ENCODE peak calls at places on chromosomes 6 and 20, in nine cellular contexts. One of them, this sample, is unnamed.
A peak's percentile ranks its signal among the peaks of the same experiment; 100 is the strongest.

GRCh38 chr20:60354181-60354580 is 396.0 kb downstream of the CDH26 start:
- ATAC-seq in naive thymus-derived CD4-positive, alpha-beta T cell: no peak
- ATAC-seq in left lung: no peak
- ATAC-seq in body of pancreas: no peak
- ATAC-seq in RWPE2: no peak
- ATAC-seq in upper lobe of right lung: peak; percentile 38
- ATAC-seq in psoas muscle: no peak
- ATAC-seq in lung: no peak
- ATAC-seq in PC-3: no peak
- ATAC-seq in this sample: no peak

GRCh38 chr6:168536665-168537249 is 95.8 kb downstream of the SMOC2 start:
- ATAC-seq in lung: no peak
- ATAC-seq in naive thymus-derived CD4-positive, alpha-beta T cell: peak; percentile 31
- ATAC-seq in RWPE2: no peak
- ATAC-seq in upper lobe of right lung: no peak
- ATAC-seq in psoas muscle: no peak
- ATAC-seq in body of pancreas: no peak
- ATAC-seq in PC-3: no peak
- ATAC-seq in left lung: no peak
- ATAC-seq in this sample: peak; percentile 22

GRCh38 chr20:49851234-49851755 is 38.7 kb downstream of the SLC9A8 start:
- ATAC-seq in left lung: peak; percentile 51
- ATAC-seq in lung: no peak
- ATAC-seq in upper lobe of right lung: peak; percentile 77
- ATAC-seq in psoas muscle: peak; percentile 68
- ATAC-seq in body of pancreas: no peak
- ATAC-seq in PC-3: no peak
- ATAC-seq in naive thymus-derived CD4-positive, alpha-beta T cell: no peak
- ATAC-seq in RWPE2: no peak
- ATAC-seq in this sample: no peak

GRCh38 chr6:17877890-17878440 is 109.5 kb downstream of the KIF13A start:
- ATAC-seq in lung: no peak
- ATAC-seq in PC-3: no peak
- ATAC-seq in psoas muscle: no peak
- ATAC-seq in naive thymus-derived CD4-positive, alpha-beta T cell: no peak
- ATAC-seq in left lung: no peak
- ATAC-seq in RWPE2: peak; percentile 59
- ATAC-seq in body of pancreas: no peak
- ATAC-seq in upper lobe of right lung: no peak
- ATAC-seq in this sample: no peak

GRCh38 chr6:128098000-128098581 is 197.2 kb upstream of the THEMIS start:
- ATAC-seq in PC-3: no peak
- ATAC-seq in RWPE2: peak; percentile 31
- ATAC-seq in body of pancreas: no peak
- ATAC-seq in psoas muscle: no peak
- ATAC-seq in naive thymus-derived CD4-positive, alpha-beta T cell: no peak
- ATAC-seq in left lung: no peak
- ATAC-seq in upper lobe of right lung: no peak
- ATAC-seq in lung: no peak
- ATAC-seq in this sample: no peak

GRCh38 chr6:13413466-13413862 is 73.9 kb downstream of the GFOD1 start:
- ATAC-seq in body of pancreas: peak; percentile 87
- ATAC-seq in lung: no peak
- ATAC-seq in psoas muscle: peak; percentile 60
- ATAC-seq in left lung: peak; percentile 49
- ATAC-seq in PC-3: no peak
- ATAC-seq in naive thymus-derived CD4-positive, alpha-beta T cell: no peak
- ATAC-seq in RWPE2: peak; percentile 41
- ATAC-seq in upper lobe of right lung: peak; percentile 61
- ATAC-seq in this sample: peak; percentile 70

GRCh38 chr20:62824476-62825287 is 7.8 kb downstream of the COL9A3 start:
- ATAC-seq in lung: peak; percentile 32
- ATAC-seq in psoas muscle: no peak
- ATAC-seq in naive thymus-derived CD4-positive, alpha-beta T cell: peak; percentile 68
- ATAC-seq in RWPE2: no peak
- ATAC-seq in body of pancreas: peak; percentile 67
- ATAC-seq in PC-3: peak; percentile 65
- ATAC-seq in upper lobe of right lung: peak; percentile 31
- ATAC-seq in left lung: peak; percentile 76
- ATAC-seq in this sample: peak; percentile 84

GRCh38 chr20:43787937-43788336 is 61.1 kb upstream of the GTSF1L start:
- ATAC-seq in PC-3: no peak
- ATAC-seq in body of pancreas: no peak
- ATAC-seq in RWPE2: no peak
- ATAC-seq in psoas muscle: no peak
- ATAC-seq in lung: no peak
- ATAC-seq in upper lobe of right lung: no peak
- ATAC-seq in left lung: no peak
- ATAC-seq in naive thymus-derived CD4-positive, alpha-beta T cell: no peak
- ATAC-seq in this sample: no peak

GRCh38 chr6:38572186-38572813 is 67.4 kb downstream of the BTBD9 start:
- ATAC-seq in body of pancreas: no peak
- ATAC-seq in upper lobe of right lung: peak; percentile 12
- ATAC-seq in lung: no peak
- ATAC-seq in RWPE2: no peak
- ATAC-seq in left lung: peak; percentile 10
- ATAC-seq in naive thymus-derived CD4-positive, alpha-beta T cell: peak; percentile 94
- ATAC-seq in PC-3: no peak
- ATAC-seq in psoas muscle: no peak
- ATAC-seq in this sample: no peak

GRCh38 chr20:62686869-62687830 is 21.5 kb upstream of the NTSR1 start:
- ATAC-seq in RWPE2: peak; percentile 19
- ATAC-seq in left lung: no peak
- ATAC-seq in body of pancreas: no peak
- ATAC-seq in lung: no peak
- ATAC-seq in naive thymus-derived CD4-positive, alpha-beta T cell: no peak
- ATAC-seq in psoas muscle: peak; percentile 24
- ATAC-seq in PC-3: peak; percentile 16
- ATAC-seq in upper lobe of right lung: no peak
- ATAC-seq in this sample: no peak

GRCh38 chr20:59737816-59738215 is 133.5 kb downstream of the PHACTR3 start:
- ATAC-seq in upper lobe of right lung: no peak
- ATAC-seq in psoas muscle: no peak
- ATAC-seq in PC-3: no peak
- ATAC-seq in left lung: no peak
- ATAC-seq in RWPE2: no peak
- ATAC-seq in naive thymus-derived CD4-positive, alpha-beta T cell: no peak
- ATAC-seq in body of pancreas: no peak
- ATAC-seq in lung: no peak
- ATAC-seq in this sample: no peak

GRCh38 chr6:134979142-134979541 is 29.2 kb upstream of the ALDH8A1 start:
- ATAC-seq in RWPE2: no peak
- ATAC-seq in lung: no peak
- ATAC-seq in left lung: no peak
- ATAC-seq in naive thymus-derived CD4-positive, alpha-beta T cell: no peak
- ATAC-seq in psoas muscle: no peak
- ATAC-seq in body of pancreas: no peak
- ATAC-seq in PC-3: no peak
- ATAC-seq in upper lobe of right lung: no peak
- ATAC-seq in this sample: no peak

GRCh38 chr20:52484438-52484837 is 292.9 kb upstream of the ZFP64 start:
- ATAC-seq in RWPE2: peak; percentile 99
- ATAC-seq in left lung: no peak
- ATAC-seq in PC-3: no peak
- ATAC-seq in naive thymus-derived CD4-positive, alpha-beta T cell: no peak
- ATAC-seq in psoas muscle: no peak
- ATAC-seq in upper lobe of right lung: no peak
- ATAC-seq in body of pancreas: no peak
- ATAC-seq in lung: no peak
- ATAC-seq in this sample: no peak

GRCh38 chr6:35084041-35084491 is 57.1 kb downstream of the TCP11 start:
- ATAC-seq in naive thymus-derived CD4-positive, alpha-beta T cell: no peak
- ATAC-seq in left lung: no peak
- ATAC-seq in RWPE2: no peak
- ATAC-seq in PC-3: no peak
- ATAC-seq in upper lobe of right lung: no peak
- ATAC-seq in psoas muscle: no peak
- ATAC-seq in body of pancreas: no peak
- ATAC-seq in lung: no peak
- ATAC-seq in this sample: no peak

GRCh38 chr6:56292505-56293181 is 45.3 kb upstream of the COL21A1 start:
- ATAC-seq in naive thymus-derived CD4-positive, alpha-beta T cell: no peak
- ATAC-seq in RWPE2: peak; percentile 74
- ATAC-seq in body of pancreas: no peak
- ATAC-seq in left lung: peak; percentile 80
- ATAC-seq in upper lobe of right lung: peak; percentile 83
- ATAC-seq in PC-3: peak; percentile 82
- ATAC-seq in psoas muscle: peak; percentile 65
- ATAC-seq in lung: peak; percentile 59
- ATAC-seq in this sample: peak; percentile 53

GRCh38 chr20:44166008-44166407 is 21.0 kb downstream of the JPH2 start:
- ATAC-seq in upper lobe of right lung: no peak
- ATAC-seq in PC-3: peak; percentile 83
- ATAC-seq in psoas muscle: peak; percentile 51
- ATAC-seq in left lung: no peak
- ATAC-seq in lung: no peak
- ATAC-seq in naive thymus-derived CD4-positive, alpha-beta T cell: no peak
- ATAC-seq in RWPE2: peak; percentile 71
- ATAC-seq in body of pancreas: no peak
- ATAC-seq in this sample: peak; percentile 31

GRCh38 chr6:28220164-28221133 is 4.6 kb upstream of the ZSCAN9 start:
- ATAC-seq in naive thymus-derived CD4-positive, alpha-beta T cell: no peak
- ATAC-seq in lung: no peak
- ATAC-seq in RWPE2: no peak
- ATAC-seq in body of pancreas: no peak
- ATAC-seq in PC-3: no peak
- ATAC-seq in left lung: no peak
- ATAC-seq in upper lobe of right lung: no peak
- ATAC-seq in psoas muscle: no peak
- ATAC-seq in this sample: no peak

GRCh38 chr6:37928217-37928616 is 108.7 kb downstream of the ZFAND3 start:
- ATAC-seq in psoas muscle: no peak
- ATAC-seq in left lung: no peak
- ATAC-seq in lung: no peak
- ATAC-seq in RWPE2: no peak
- ATAC-seq in body of pancreas: no peak
- ATAC-seq in naive thymus-derived CD4-positive, alpha-beta T cell: no peak
- ATAC-seq in PC-3: no peak
- ATAC-seq in upper lobe of right lung: no peak
- ATAC-seq in this sample: no peak

GRCh38 chr20:49915380-49916145 is at the start of gene SPATA2:
- ATAC-seq in naive thymus-derived CD4-positive, alpha-beta T cell: peak; percentile 88
- ATAC-seq in upper lobe of right lung: peak; percentile 94
- ATAC-seq in lung: peak; percentile 87
- ATAC-seq in left lung: peak; percentile 91
- ATAC-seq in PC-3: peak; percentile 88
- ATAC-seq in RWPE2: peak; percentile 86
- ATAC-seq in body of pancreas: peak; percentile 87
- ATAC-seq in psoas muscle: peak; percentile 92
- ATAC-seq in this sample: peak; percentile 97

GRCh38 chr20:1331801-1332453 is 3.0 kb upstream of the SDCBP2 start:
- ATAC-seq in left lung: no peak
- ATAC-seq in psoas muscle: no peak
- ATAC-seq in upper lobe of right lung: no peak
- ATAC-seq in PC-3: no peak
- ATAC-seq in RWPE2: no peak
- ATAC-seq in lung: no peak
- ATAC-seq in naive thymus-derived CD4-positive, alpha-beta T cell: no peak
- ATAC-seq in body of pancreas: no peak
- ATAC-seq in this sample: no peak
- H3K27ac ChIP-seq in left lung: peak overlapping the region; percentile 99
- H3K27ac ChIP-seq in psoas muscle: peak overlapping the region; percentile 93
- H3K27ac ChIP-seq in upper lobe of right lung: peak overlapping the region; percentile 100
- H3K27ac ChIP-seq in PC-3: no peak overlapping the region
- H3K27ac ChIP-seq in RWPE2: no peak overlapping the region
- H3K27ac ChIP-seq in lung: peak overlapping the region; percentile 55
- H3K27ac ChIP-seq in naive thymus-derived CD4-positive, alpha-beta T cell: no peak overlapping the region
- H3K27ac ChIP-seq in body of pancreas: no peak overlapping the region
- H3K27ac ChIP-seq in this sample: no peak overlapping the region

DNA sequence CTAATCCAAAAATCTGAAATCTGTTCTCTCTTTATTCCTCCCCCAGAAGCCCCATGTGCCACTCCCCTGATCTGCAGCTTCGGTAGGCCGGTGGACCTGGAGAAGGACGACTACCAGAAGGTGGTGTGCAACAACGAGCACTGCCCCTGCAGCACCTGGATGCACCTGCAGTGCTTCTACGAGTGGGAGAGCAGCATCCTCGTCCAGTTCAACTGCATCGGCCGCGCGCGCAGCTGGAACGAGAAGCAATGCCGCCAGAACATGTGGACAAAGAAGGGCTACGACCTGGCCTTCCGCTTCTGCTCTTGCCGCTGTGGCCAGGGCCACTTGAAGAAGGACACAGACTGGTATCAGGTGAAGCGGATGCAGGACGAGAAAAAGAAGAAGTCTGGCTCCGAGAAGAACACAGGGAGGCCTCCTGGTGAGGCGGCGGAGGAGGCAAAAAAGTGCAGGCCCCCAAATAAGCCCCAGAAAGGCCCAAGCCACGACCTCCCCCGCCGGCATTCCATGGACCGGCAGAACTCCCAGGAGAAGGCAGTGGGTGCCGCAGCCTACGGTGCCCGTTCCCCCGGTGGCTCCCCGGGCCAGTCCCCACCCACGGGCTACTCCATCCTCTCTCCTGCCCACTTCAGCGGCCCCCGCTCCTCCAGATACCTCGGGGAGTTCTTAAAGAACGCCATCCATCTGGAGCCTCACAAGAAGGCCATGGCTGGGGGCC is 31.5 kb downstream of the HECA start:
- ATAC-seq in RWPE2: no peak
- ATAC-seq in psoas muscle: no peak
- ATAC-seq in lung: no peak
- ATAC-seq in left lung: no peak
- ATAC-seq in naive thymus-derived CD4-positive, alpha-beta T cell: no peak
- ATAC-seq in body of pancreas: no peak
- ATAC-seq in PC-3: no peak
- ATAC-seq in upper lobe of right lung: no peak
- ATAC-seq in this sample: no peak
- H3K4me1 ChIP-seq in RWPE2: no peaks in the 10 kb centered on the region
- H3K4me1 ChIP-seq in psoas muscle: peaks cover 7% of the 10 kb centered on the region
- H3K4me1 ChIP-seq in lung: peaks cover 6% of the 10 kb centered on the region
- H3K4me1 ChIP-seq in left lung: peaks cover 37% of the 10 kb centered on the region
- H3K4me1 ChIP-seq in naive thymus-derived CD4-positive, alpha-beta T cell: peaks cover 57% of the 10 kb centered on the region
- H3K4me1 ChIP-seq in body of pancreas: peaks cover 15% of the 10 kb centered on the region
- H3K4me1 ChIP-seq in PC-3: no peaks in the 10 kb centered on the region
- H3K4me1 ChIP-seq in upper lobe of right lung: peaks cover 17% of the 10 kb centered on the region
- H3K4me1 ChIP-seq in this sample: peaks cover 26% of the 10 kb centered on the region

DNA sequence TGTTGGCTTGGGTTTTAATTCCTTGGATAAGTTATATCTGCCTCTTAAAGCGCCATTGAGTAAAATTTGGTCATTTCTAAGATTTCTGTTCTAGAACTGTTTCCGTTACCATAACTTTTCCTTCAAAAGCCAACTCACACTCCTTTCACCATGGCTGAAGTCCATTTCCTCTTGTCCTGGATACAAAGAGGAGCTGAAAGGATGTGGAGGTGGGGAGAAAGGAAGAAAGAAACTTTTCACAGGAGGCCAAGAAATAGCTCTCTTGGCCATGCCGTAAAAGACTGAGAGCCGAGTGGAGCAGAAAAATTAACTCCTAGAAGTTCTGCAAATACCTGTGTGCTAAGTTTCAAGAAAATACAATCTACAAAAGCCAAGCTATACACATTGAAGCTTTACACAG is 21.6 kb downstream of the GABBR1 start:
- ATAC-seq in lung: no peak
- ATAC-seq in psoas muscle: no peak
- ATAC-seq in body of pancreas: no peak
- ATAC-seq in PC-3: no peak
- ATAC-seq in left lung: no peak
- ATAC-seq in upper lobe of right lung: no peak
- ATAC-seq in naive thymus-derived CD4-positive, alpha-beta T cell: no peak
- ATAC-seq in RWPE2: no peak
- ATAC-seq in this sample: no peak
- H3K27ac ChIP-seq in lung: no peak overlapping the region
- H3K27ac ChIP-seq in psoas muscle: no peak overlapping the region
- H3K27ac ChIP-seq in body of pancreas: no peak overlapping the region
- H3K27ac ChIP-seq in PC-3: no peak overlapping the region
- H3K27ac ChIP-seq in left lung: no peak overlapping the region
- H3K27ac ChIP-seq in upper lobe of right lung: no peak overlapping the region
- H3K27ac ChIP-seq in naive thymus-derived CD4-positive, alpha-beta T cell: no peak overlapping the region
- H3K27ac ChIP-seq in RWPE2: no peak overlapping the region
- H3K27ac ChIP-seq in this sample: no peak overlapping the region

GRCh38 chr6:158031191-158031444 is 49.5 kb downstream of the SYNJ2 start:
- ATAC-seq in naive thymus-derived CD4-positive, alpha-beta T cell: no peak
- ATAC-seq in psoas muscle: no peak
- ATAC-seq in left lung: no peak
- ATAC-seq in upper lobe of right lung: no peak
- ATAC-seq in RWPE2: no peak
- ATAC-seq in body of pancreas: no peak
- ATAC-seq in PC-3: no peak
- ATAC-seq in lung: no peak
- ATAC-seq in this sample: no peak
- H3K4me1 ChIP-seq in naive thymus-derived CD4-positive, alpha-beta T cell: peaks cover 25% of the 10 kb centered on the region
- H3K4me1 ChIP-seq in psoas muscle: peaks cover 23% of the 10 kb centered on the region
- H3K4me1 ChIP-seq in left lung: peaks cover 67% of the 10 kb centered on the region
- H3K4me1 ChIP-seq in upper lobe of right lung: peaks cover 35% of the 10 kb centered on the region
- H3K4me1 ChIP-seq in RWPE2: peaks cover 17% of the 10 kb centered on the region
- H3K4me1 ChIP-seq in body of pancreas: peaks cover 55% of the 10 kb centered on the region
- H3K4me1 ChIP-seq in PC-3: peaks cover 10% of the 10 kb centered on the region
- H3K4me1 ChIP-seq in lung: peaks cover 17% of the 10 kb centered on the region
- H3K4me1 ChIP-seq in this sample: peaks cover 60% of the 10 kb centered on the region